ENCODE peak calls at places on chromosomes 6 and 20, in eight cellular contexts. X, R, P, Y, L, N, F and C are unnamed samples.

GRCh38 chr20:10322073-10323012 is 103.7 kb downstream of the SNAP25 start:
- DNase-seq in F (no peak), X (no peak), R (no peak), L (no peak), N (no peak), P (no peak), Y (no peak), C (no peak)

GRCh38 chr20:50338479-50339195 is 148.0 kb downstream of the CEBPB start:
- DNase-seq in X (no peak), N (no peak), L (peak), F (peak), Y (peak), R (no peak), P (no peak), C (no peak)

GRCh38 chr6:137094411-137095008 is 49.7 kb upstream of the IL20RA start:
- DNase-seq in X (no peak), L (peak), R (peak), F (no peak), N (peak), Y (no peak), P (peak), C (no peak)

GRCh38 chr6:48206091-48206490 is 95.1 kb upstream of the PTCHD4 start:
- DNase-seq in L (no peak), R (no peak), Y (no peak), P (no peak), X (no peak), F (no peak), N (no peak), C (no peak)

GRCh38 chr6:91782789-91783188 is 1195.9 kb upstream of the MAP3K7 start:
- DNase-seq in X (no peak), P (no peak), Y (no peak), L (no peak), R (no peak), N (no peak), F (no peak), C (no peak)

GRCh38 chr6:3506751-3507388 is 50.0 kb upstream of the SLC22A23 start:
- DNase-seq in P (no peak), X (no peak), Y (no peak), F (no peak), R (no peak), L (no peak), N (no peak), C (no peak)

GRCh38 chr6:151675746-151676459 is 131.6 kb upstream of the ESR1 start:
- DNase-seq in P (no peak), Y (peak), R (peak), F (peak), X (no peak), L (peak), N (peak), C (peak)

GRCh38 chr6:36384095-36384494 is 3.4 kb downstream of the ETV7 start:
- DNase-seq in F (no peak), Y (no peak), N (no peak), P (no peak), X (no peak), L (no peak), R (no peak), C (no peak)

GRCh38 chr20:59783020-59784010 is 150.1 kb downstream of the SYCP2 start:
- DNase-seq in L (peak), N (peak), R (peak), F (peak), Y (peak), X (no peak), P (peak), C (peak)

GRCh38 chr20:45545754-45546453 is 1.3 kb downstream of the EPPIN start:
- DNase-seq in X (no peak), L (no peak), N (no peak), P (no peak), Y (no peak), R (peak), F (no peak), C (peak)
- TF ChIP-seq POLR2A in X (no peak), L (no peak), N (no peak), P (no peak), Y (no peak), R (no peak), F (no peak), C (no peak)

DNA sequence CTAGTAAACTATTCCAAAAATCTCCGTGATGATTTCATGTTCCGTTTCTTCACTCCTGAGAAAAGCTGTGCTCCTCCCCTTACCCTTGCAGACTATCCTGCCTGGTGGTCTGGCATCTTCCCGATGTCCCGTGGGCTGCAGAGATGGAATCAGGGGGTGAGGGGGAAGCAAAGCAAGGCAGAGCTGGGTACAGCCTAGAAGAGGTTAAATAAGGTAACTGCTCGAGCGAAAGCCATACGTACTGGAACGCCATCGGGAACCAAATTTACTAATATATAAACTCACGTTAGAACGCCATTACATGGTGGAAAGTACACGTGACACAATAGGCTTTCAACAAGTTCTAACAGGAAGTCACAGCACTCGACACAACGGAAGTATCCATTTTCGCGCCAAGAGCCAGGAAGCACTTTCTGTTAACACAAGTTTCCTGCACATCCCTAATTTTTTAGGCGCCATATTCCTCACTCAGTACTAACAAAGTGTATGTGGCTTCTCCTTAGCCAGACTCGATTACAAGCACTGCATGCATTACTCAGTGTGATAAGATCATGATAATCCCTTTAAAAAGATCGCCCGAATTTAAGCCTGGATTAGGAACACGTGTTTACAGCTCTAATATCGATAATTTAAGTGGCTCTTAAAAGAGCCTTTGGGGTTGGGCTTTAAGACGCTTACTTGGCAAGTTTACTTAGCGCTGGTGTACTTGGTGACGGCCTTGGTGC is 101.6 kb upstream of the PRSS16 start:
- DNase-seq in F (no peak), N (peak), L (peak), R (peak), P (peak), Y (no peak), X (no peak), C (no peak)
- TF ChIP-seq POLR2A in F (peak), N (peak), L (peak), R (peak), P (no peak), Y (peak), X (peak), C (peak)

DNA sequence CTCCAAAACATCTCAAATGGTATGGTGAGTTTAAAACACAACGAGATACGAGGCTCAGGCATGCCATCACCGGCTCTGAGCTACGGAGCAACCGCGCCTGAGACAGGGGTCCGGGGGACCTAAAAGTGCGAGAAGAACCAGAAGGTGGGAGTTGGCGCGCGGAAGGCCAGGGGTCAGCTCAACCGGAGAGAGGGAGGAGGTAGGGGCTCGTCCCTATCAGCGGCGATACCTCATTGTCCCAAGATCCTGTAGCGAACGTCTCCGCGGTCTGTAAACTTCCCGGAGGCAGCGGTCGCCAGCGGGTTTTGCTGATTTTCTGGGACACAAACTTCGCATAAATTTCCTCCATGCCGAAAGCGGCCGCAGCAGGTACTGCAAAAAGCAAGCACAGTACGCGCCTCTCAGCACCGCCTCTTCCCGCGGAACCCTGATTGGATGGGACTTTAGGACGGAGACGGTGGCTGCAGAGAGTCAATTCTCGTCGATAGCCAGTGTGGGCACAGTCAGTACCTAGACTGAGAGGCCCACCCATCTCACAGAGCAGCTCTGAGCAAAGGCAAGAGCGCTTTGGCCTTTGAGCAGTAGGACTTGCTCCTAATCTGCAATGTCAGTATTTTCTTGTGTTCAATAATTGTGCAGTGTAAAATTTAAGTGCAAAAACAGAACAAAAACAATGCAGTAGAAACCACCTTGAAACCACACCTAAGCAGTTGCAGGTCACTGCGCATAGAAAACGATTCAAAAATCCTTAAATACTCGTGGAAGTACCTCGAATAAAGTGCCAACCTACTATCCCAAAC is at the start of gene NUP43:
- DNase-seq in F (peak), N (peak), P (peak), X (peak), L (peak), R (peak), Y (peak), C (peak)
- TF ChIP-seq POLR2A in F (peak), N (peak), P (peak), X (no peak), L (peak), R (peak), Y (peak), C (peak)

DNA sequence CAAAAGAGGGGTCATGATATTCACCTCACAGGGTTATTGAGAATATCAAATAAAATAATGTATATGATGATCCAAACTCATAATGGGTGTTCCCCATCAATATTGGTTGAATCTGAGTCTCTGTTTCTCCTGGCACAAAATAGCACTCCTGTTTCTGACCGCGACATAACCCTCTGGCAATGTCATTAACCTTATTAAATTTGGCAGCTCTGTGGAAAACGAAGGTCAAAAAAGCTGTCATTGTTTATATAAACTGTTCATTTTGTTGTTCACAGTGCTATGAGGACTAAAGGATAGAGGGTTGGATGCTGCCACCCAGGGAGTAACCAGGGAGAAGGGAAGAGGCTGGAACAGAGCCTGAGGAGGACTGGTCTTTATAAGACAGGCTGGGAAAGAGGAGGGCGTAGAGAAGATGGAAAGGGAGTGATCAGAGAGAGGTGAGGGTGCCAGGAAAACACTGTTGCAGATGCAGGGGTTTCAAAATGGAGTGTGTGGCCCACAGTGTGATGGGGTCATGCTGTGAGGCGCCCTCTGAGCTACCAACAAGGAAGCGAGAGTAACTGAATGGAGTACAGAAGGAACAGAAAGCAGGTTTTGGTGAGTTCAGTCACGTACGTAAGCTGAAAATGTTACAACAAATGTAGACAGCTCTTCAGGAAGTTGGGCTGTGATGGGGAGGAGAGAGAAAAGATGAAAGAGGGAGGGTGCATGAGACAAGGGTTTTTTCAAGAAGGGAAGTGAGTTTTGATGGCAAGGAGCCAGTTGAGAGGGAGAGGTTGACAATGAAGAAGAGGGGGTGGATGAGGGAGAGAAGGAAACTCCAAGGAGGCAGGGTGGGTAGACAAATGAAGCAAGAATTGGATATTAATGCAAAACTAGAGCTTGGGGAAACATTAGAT is 251.6 kb upstream of the TAB2 start:
- DNase-seq in P (no peak), Y (no peak), X (no peak), R (no peak), L (no peak), F (no peak), N (peak), C (no peak)
- TF ChIP-seq POLR2A in P (no peak), Y (peak), X (no peak), R (no peak), L (no peak), F (peak), N (no peak), C (no peak)

DNA sequence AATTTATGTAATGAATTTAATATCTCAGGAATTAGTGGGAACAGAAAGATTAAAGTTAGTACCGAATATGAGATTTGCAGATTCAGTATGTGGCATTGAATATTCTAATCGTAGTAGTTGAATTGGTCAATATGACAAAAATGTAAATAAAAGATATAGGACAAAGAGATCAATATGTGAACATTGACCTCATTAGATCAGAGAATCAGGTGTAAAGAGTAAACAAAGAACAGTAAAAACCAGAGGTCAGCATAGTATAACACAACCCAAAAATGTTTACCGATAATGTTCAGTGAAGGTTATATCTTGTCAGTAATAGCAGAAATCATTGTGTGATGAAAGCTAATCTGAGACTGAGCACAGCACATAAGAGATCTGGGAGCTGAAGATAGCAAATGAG is 152.0 kb downstream of the FAM83B start:
- DNase-seq in L (peak), F (no peak), X (no peak), P (no peak), Y (no peak), N (no peak), R (no peak), C (no peak)
- TF ChIP-seq POLR2A in L (no peak), F (no peak), X (no peak), P (no peak), Y (no peak), N (no peak), R (no peak), C (no peak)

GRCh38 chr20:37178839-37179670 is at the start of the genes MROH8 and RPN2:
- DNase-seq in Y (peak), X (peak), P (peak), N (peak), R (peak), F (peak), L (peak), C (peak)
- TF ChIP-seq POLR2A in Y (peak), X (no peak), P (peak), N (peak), R (peak), F (peak), L (peak), C (peak)

GRCh38 chr6:31403283-31403989 is at the start of gene MICA:
- DNase-seq in P (peak), N (peak), X (peak), L (peak), F (peak), R (peak), Y (peak), C (peak)
- TF ChIP-seq POLR2A in P (peak), N (peak), X (no peak), L (peak), F (peak), R (peak), Y (no peak), C (peak)

DNA sequence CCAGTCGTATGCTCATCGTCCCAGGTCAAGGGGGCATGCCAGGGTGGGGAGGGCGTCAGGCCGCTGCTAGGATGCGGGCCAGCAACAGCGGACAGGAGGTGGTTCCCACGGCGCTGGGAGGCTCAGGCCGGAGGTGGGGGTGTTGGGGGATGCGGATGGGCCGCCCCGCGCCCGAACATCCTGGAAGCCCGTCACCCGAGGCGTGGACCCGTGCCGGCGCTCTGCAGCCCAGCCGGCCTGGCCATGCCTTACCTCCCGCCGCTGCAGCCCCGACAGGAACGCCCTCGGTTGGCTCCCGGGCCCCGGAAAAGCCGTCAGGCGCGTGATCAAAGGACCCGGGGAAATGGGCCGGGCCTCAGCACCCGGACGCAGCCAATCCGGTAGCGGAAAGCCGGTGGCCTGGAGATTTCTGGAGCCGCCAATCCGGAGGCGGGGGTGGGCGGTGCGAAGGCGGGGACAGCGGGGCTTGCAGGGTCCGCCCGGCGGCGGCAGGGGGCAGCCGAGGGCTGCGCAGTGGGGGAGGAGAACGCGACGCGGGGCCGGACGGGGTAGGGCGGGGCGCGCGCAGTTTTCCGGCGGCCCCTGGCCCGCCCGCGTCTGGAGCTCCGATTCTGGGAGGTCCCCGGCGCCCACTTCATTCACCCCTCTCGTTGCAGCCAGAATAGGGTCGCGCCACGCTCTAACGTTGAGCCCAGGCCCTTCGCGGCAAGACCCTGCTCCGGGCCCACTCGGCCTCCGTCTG is at the start of gene SMIM29:
- DNase-seq in X (peak), L (peak), N (peak), P (peak), Y (peak), F (peak), R (peak), C (peak)
- TF ChIP-seq POLR2A in X (no peak), L (peak), N (peak), P (peak), Y (no peak), F (peak), R (peak), C (peak)

GRCh38 chr20:44521484-44522481 is at the start of gene SERINC3:
- DNase-seq in P (peak), L (peak), Y (peak), N (peak), F (peak), R (peak), X (peak), C (peak)
- TF ChIP-seq POLR2A in P (peak), L (peak), Y (peak), N (peak), F (peak), R (peak), X (no peak), C (peak)